ENCODE peak calls at places on chromosomes 7 and 10, in four cellular contexts. W is Karpas-422, L is fibroblast of lung, N is A673. A is an unnamed sample.

GRCh38 chr10:70441161-70441876 is at the start of gene NODAL:
- DNase-seq in N (peak; percentile 43), L (no peak), W (no peak), A (peak; percentile 14)

GRCh38 chr7:138459300-138460175 is 521 bp upstream of the TRIM24 start:
- DNase-seq in L (no peak), W (peak; percentile 99), N (no peak), A (peak; percentile 99)

GRCh38 chr7:116395125-116395791 is 104.3 kb upstream of the CAV2 start:
- DNase-seq in W (no peak), L (peak; percentile 98), N (peak; percentile 33), A (peak; percentile 86)

GRCh38 chr7:151386301-151387160 is 23.3 kb downstream of the WDR86 start:
- DNase-seq in L (no peak), W (no peak), N (no peak), A (no peak)

GRCh38 chr10:114043532-114044250 is at the start of gene ADRB1:
- DNase-seq in W (no peak), L (peak; percentile 48), N (peak; percentile 99), A (peak; percentile 50)

GRCh38 chr10:122696687-122697086 is 3.0 kb downstream of the C10orf120 start:
- DNase-seq in W (no peak), N (no peak), L (no peak), A (no peak)

GRCh38 chr7:28272461-28272877 is 91.9 kb upstream of the JAZF1 start:
- DNase-seq in L (peak; percentile 47), W (peak; percentile 68), N (peak; percentile 76), A (peak; percentile 83)

GRCh38 chr7:105027176-105027853 is 13.3 kb downstream of the KMT2E start:
- DNase-seq in N (no peak), W (no peak), L (no peak), A (no peak)

GRCh38 chr10:688621-689426 is 644 bp downstream of the DIP2C start:
- DNase-seq in L (peak; percentile 63), N (peak; percentile 61), W (no peak), A (peak; percentile 78)

GRCh38 chr7:55255501-55256445 is 109.4 kb upstream of the LANCL2 start:
- DNase-seq in W (peak; percentile 92), N (peak; percentile 89), L (peak; percentile 70), A (peak; percentile 95)

GRCh38 chr10:88793747-88794299 is 8.7 kb upstream of the LIPM start:
- DNase-seq in W (no peak), N (peak; percentile 9), L (peak; percentile 78), A (peak; percentile 60)

GRCh38 chr10:61397175-61397986 is 55.8 kb downstream of the TMEM26 start:
- DNase-seq in N (peak; percentile 47), L (peak; percentile 73), W (peak; percentile 52), A (peak; percentile 33)

GRCh38 chr7:129163875-129164544 is 19.5 kb downstream of the TSPAN33 start:
- DNase-seq in L (peak; percentile 51), W (peak; percentile 83), N (peak; percentile 61), A (peak; percentile 87)

GRCh38 chr7:104553074-104553473 is 224.7 kb downstream of the LHFPL3 start:
- DNase-seq in N (no peak), W (no peak), L (no peak), A (no peak)

GRCh38 chr10:70334526-70335245 is 47.7 kb downstream of the LRRC20 start:
- DNase-seq in N (peak; percentile 63), W (no peak), L (no peak), A (no peak)

GRCh38 chr10:98293550-98294269 is 25.7 kb upstream of the LOXL4 start:
- DNase-seq in W (no peak), L (no peak), N (no peak), A (peak; percentile 35)

GRCh38 chr10:22148956-22149355 is 68.9 kb downstream of the EBLN1 start:
- DNase-seq in W (no peak), N (peak; percentile 23), L (peak; percentile 15), A (no peak)

GRCh38 chr7:149869867-149870266 is 3.9 kb upstream of the ATP6V0E2 start:
- DNase-seq in N (no peak), L (no peak), W (no peak), A (no peak)

GRCh38 chr7:110637252-110637651 is 453.7 kb upstream of the LRRN3 start:
- DNase-seq in W (no peak), N (no peak), L (no peak), A (no peak)

GRCh38 chr7:76294344-76295024 is 8.0 kb upstream of the HSPB1 start:
- DNase-seq in W (peak; percentile 89), L (peak; percentile 97), N (peak; percentile 97), A (peak; percentile 97)

GRCh38 chr7:97623333-97623732 is 108.6 kb upstream of the TAC1 start:
- DNase-seq in L (no peak), N (no peak), W (no peak), A (no peak)

GRCh38 chr10:98446121-98446655 is 547 bp downstream of the HPS1 start:
- DNase-seq in W (peak; percentile 59), N (peak; percentile 40), L (peak; percentile 33), A (peak; percentile 73)

GRCh38 chr10:74640134-74640533 is 186.3 kb upstream of the KAT6B start:
- DNase-seq in L (peak; percentile 34), N (no peak), W (peak; percentile 96), A (no peak)

GRCh38 chr10:107275806-107276205 is 111.3 kb upstream of the SORCS1 start:
- DNase-seq in N (no peak), L (no peak), W (no peak), A (no peak)

GRCh38 chr10:107280293-107280692 is 115.8 kb upstream of the SORCS1 start:
- DNase-seq in W (no peak), N (no peak), L (no peak), A (no peak)

GRCh38 chr10:107277591-107277990 is 113.1 kb upstream of the SORCS1 start:
- DNase-seq in W (no peak), N (no peak), L (no peak), A (no peak)
- H3K9me3 ChIP-seq in W (peaks cover 28% of the 10 kb centered on the region), N (no peaks in the 10 kb centered on the region), L (no peaks in the 10 kb centered on the region), A (no peaks in the 10 kb centered on the region)

GRCh38 chr7:2757904-2758672 is 70.1 kb downstream of the AMZ1 start:
- DNase-seq in L (peak; percentile 99), W (peak; percentile 26), N (peak; percentile 91), A (peak; percentile 96)

GRCh38 chr7:2758673-2759603 is 70.9 kb downstream of the AMZ1 start:
- DNase-seq in L (no peak), W (no peak), N (no peak), A (no peak)

GRCh38 chr7:2754912-2755311 is 66.9 kb downstream of the AMZ1 start:
- DNase-seq in W (no peak), L (no peak), N (no peak), A (no peak)

GRCh38 chr7:2759736-2760097 is 71.7 kb downstream of the AMZ1 start:
- DNase-seq in N (no peak), W (no peak), L (no peak), A (no peak)

DNA sequence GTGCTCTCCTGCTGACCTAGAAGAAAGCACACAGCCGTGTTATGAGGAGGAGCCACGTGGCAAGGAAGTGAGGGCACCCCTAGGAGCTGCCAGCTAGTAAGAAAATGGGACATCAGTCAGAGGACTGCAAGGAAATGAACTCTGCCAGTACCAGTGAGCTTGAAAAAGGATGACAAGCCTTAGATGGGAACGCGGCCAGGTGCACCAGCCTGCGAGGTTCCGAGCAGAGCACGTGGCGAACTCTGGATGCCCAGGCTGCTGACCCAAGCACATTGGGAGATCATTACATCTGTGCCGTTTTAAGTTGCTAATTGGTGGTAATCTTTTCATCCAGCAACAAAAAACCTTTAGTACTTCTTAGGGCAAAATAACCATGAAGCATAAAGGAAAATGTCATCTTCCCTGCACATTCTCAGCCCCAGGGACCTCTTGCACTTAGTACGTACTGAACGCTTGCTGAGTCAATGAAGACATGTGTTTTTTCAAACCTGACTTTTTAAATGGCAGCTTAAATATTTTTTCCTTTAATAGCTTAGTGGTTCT is 69.4 kb downstream of the AMZ1 start:
- DNase-seq in N (no peak), W (peak; percentile 27), L (peak; percentile 74), A (peak; percentile 74)
- H3K4me3 ChIP-seq in N (no peak overlapping the region), W (no peak overlapping the region), L (no peak overlapping the region), A (peak overlapping the region; percentile 53)

GRCh38 chr10:130394832-130395231 is 258.6 kb downstream of the GLRX3 start:
- DNase-seq in L (no peak), N (no peak), W (no peak), A (no peak)
- H3K9me3 ChIP-seq in L (no peaks in the 10 kb centered on the region), N (peaks cover 12% of the 10 kb centered on the region), W (peaks cover 3% of the 10 kb centered on the region), A (peaks cover 22% of the 10 kb centered on the region)

GRCh38 chr7:99380823-99381663 is 6.5 kb downstream of the ARPC1B start:
- DNase-seq in L (no peak), W (peak; percentile 59), N (no peak), A (no peak)
- H3K4me3 ChIP-seq in L (no peak overlapping the region), W (peak overlapping the region; percentile 56), N (no peak overlapping the region), A (peak overlapping the region; percentile 67)

GRCh38 chr10:100995171-100995570 is 4.4 kb upstream of the LZTS2 start:
- DNase-seq in W (peak; percentile 41), N (peak; percentile 47), L (no peak), A (no peak)
- H3K9me3 ChIP-seq in W (no peaks in the 10 kb centered on the region), N (no peaks in the 10 kb centered on the region), L (no peaks in the 10 kb centered on the region), A (no peaks in the 10 kb centered on the region)

GRCh38 chr10:91389636-91390512 is 20.3 kb upstream of the HECTD2 start:
- DNase-seq in L (peak; percentile 39), W (peak; percentile 66), N (peak; percentile 78), A (peak; percentile 93)
- H3K4me3 ChIP-seq in L (peak overlapping the region; percentile 34), W (no peak overlapping the region), N (peak overlapping the region; percentile 24), A (no peak overlapping the region)

GRCh38 chr7:157834501-157835143 is 497.8 kb downstream of the DNAJB6 start:
- DNase-seq in N (no peak), W (no peak), L (peak; percentile 27), A (no peak)
- H3K9me3 ChIP-seq in N (peaks cover 6% of the 10 kb centered on the region), W (peaks cover under 1% of the 10 kb centered on the region), L (peaks cover 6% of the 10 kb centered on the region), A (no peaks in the 10 kb centered on the region)

GRCh38 chr10:30354669-30355068 is 5.6 kb upstream of the MTPAP start:
- DNase-seq in L (no peak), W (no peak), N (no peak), A (no peak)
- H3K4me3 ChIP-seq in L (no peak overlapping the region), W (no peak overlapping the region), N (no peak overlapping the region), A (no peak overlapping the region)